ENCODE peak calls at places on chromosomes 3 and 15, in five cellular contexts. One of them, this sample, is unnamed.

GRCh38 chr3:142852009-142852408 is 36.9 kb downstream of the PCOLCE2 start:
- DNase-seq in NAMALWA: no peak
- DNase-seq in HS-27A: no peak
- DNase-seq in ACHN: no peak
- DNase-seq in stimulated activated CD8-positive, alpha-beta memory T cell treated with anti-CD3 and anti-CD28 coated beads, Interleukin-15, amount 100 ng/mL, for 48 hours: no peak
- DNase-seq in this sample: no peak

GRCh38 chr3:101779808-101780366 is 876 bp downstream of the NXPE3 start:
- DNase-seq in NAMALWA: no peak
- DNase-seq in HS-27A: no peak
- DNase-seq in ACHN: no peak
- DNase-seq in stimulated activated CD8-positive, alpha-beta memory T cell treated with anti-CD3 and anti-CD28 coated beads, Interleukin-15, amount 100 ng/mL, for 48 hours: no peak
- DNase-seq in this sample: peak

GRCh38 chr15:57283774-57284508 is 92.4 kb upstream of the CGNL1 start:
- DNase-seq in NAMALWA: no peak
- DNase-seq in HS-27A: no peak
- DNase-seq in ACHN: no peak
- DNase-seq in stimulated activated CD8-positive, alpha-beta memory T cell treated with anti-CD3 and anti-CD28 coated beads, Interleukin-15, amount 100 ng/mL, for 48 hours: no peak
- DNase-seq in this sample: no peak

GRCh38 chr15:41923424-41923999 is 29.7 kb upstream of the SPTBN5 start:
- DNase-seq in NAMALWA: no peak
- DNase-seq in HS-27A: no peak
- DNase-seq in ACHN: no peak
- DNase-seq in stimulated activated CD8-positive, alpha-beta memory T cell treated with anti-CD3 and anti-CD28 coated beads, Interleukin-15, amount 100 ng/mL, for 48 hours: no peak
- DNase-seq in this sample: no peak

GRCh38 chr3:23073721-23074300 is 129.3 kb upstream of the UBE2E2 start:
- DNase-seq in NAMALWA: no peak
- DNase-seq in HS-27A: no peak
- DNase-seq in ACHN: peak
- DNase-seq in stimulated activated CD8-positive, alpha-beta memory T cell treated with anti-CD3 and anti-CD28 coated beads, Interleukin-15, amount 100 ng/mL, for 48 hours: no peak
- DNase-seq in this sample: no peak

GRCh38 chr15:98395974-98396627 is 252.2 kb upstream of the IGF1R start:
- DNase-seq in NAMALWA: no peak
- DNase-seq in HS-27A: no peak
- DNase-seq in ACHN: no peak
- DNase-seq in stimulated activated CD8-positive, alpha-beta memory T cell treated with anti-CD3 and anti-CD28 coated beads, Interleukin-15, amount 100 ng/mL, for 48 hours: no peak
- DNase-seq in this sample: no peak

GRCh38 chr15:75347222-75348033 is 589 bp downstream of the NEIL1 start:
- DNase-seq in NAMALWA: no peak
- DNase-seq in HS-27A: no peak
- DNase-seq in ACHN: peak
- DNase-seq in stimulated activated CD8-positive, alpha-beta memory T cell treated with anti-CD3 and anti-CD28 coated beads, Interleukin-15, amount 100 ng/mL, for 48 hours: peak
- DNase-seq in this sample: peak

GRCh38 chr3:168498194-168498593 is 402.5 kb upstream of the GOLIM4 start:
- DNase-seq in NAMALWA: no peak
- DNase-seq in HS-27A: no peak
- DNase-seq in ACHN: no peak
- DNase-seq in stimulated activated CD8-positive, alpha-beta memory T cell treated with anti-CD3 and anti-CD28 coated beads, Interleukin-15, amount 100 ng/mL, for 48 hours: no peak
- DNase-seq in this sample: no peak

GRCh38 chr15:41013698-41014414 is 60.6 kb downstream of the CHAC1 start:
- DNase-seq in NAMALWA: peak
- DNase-seq in HS-27A: no peak
- DNase-seq in ACHN: no peak
- DNase-seq in stimulated activated CD8-positive, alpha-beta memory T cell treated with anti-CD3 and anti-CD28 coated beads, Interleukin-15, amount 100 ng/mL, for 48 hours: no peak
- DNase-seq in this sample: no peak

GRCh38 chr15:67130166-67130565 is 64.8 kb downstream of the SMAD3 start:
- DNase-seq in NAMALWA: no peak
- DNase-seq in HS-27A: no peak
- DNase-seq in ACHN: no peak
- DNase-seq in stimulated activated CD8-positive, alpha-beta memory T cell treated with anti-CD3 and anti-CD28 coated beads, Interleukin-15, amount 100 ng/mL, for 48 hours: no peak
- DNase-seq in this sample: no peak

GRCh38 chr15:42080585-42081462 is 13.5 kb downstream of the PLA2G4D start:
- DNase-seq in NAMALWA: no peak
- DNase-seq in HS-27A: no peak
- DNase-seq in ACHN: no peak
- DNase-seq in stimulated activated CD8-positive, alpha-beta memory T cell treated with anti-CD3 and anti-CD28 coated beads, Interleukin-15, amount 100 ng/mL, for 48 hours: no peak
- DNase-seq in this sample: no peak

GRCh38 chr3:168459229-168459784 is 363.6 kb upstream of the GOLIM4 start:
- DNase-seq in NAMALWA: no peak
- DNase-seq in HS-27A: peak
- DNase-seq in ACHN: no peak
- DNase-seq in stimulated activated CD8-positive, alpha-beta memory T cell treated with anti-CD3 and anti-CD28 coated beads, Interleukin-15, amount 100 ng/mL, for 48 hours: no peak
- DNase-seq in this sample: no peak

GRCh38 chr3:141067559-141067958 is 16.4 kb downstream of the SPSB4 start:
- DNase-seq in NAMALWA: no peak
- DNase-seq in HS-27A: no peak
- DNase-seq in ACHN: no peak
- DNase-seq in stimulated activated CD8-positive, alpha-beta memory T cell treated with anti-CD3 and anti-CD28 coated beads, Interleukin-15, amount 100 ng/mL, for 48 hours: no peak
- DNase-seq in this sample: no peak

GRCh38 chr3:69090021-69090420 is 5.3 kb downstream of the ARL6IP5 start:
- DNase-seq in NAMALWA: no peak
- DNase-seq in HS-27A: no peak
- DNase-seq in ACHN: peak
- DNase-seq in stimulated activated CD8-positive, alpha-beta memory T cell treated with anti-CD3 and anti-CD28 coated beads, Interleukin-15, amount 100 ng/mL, for 48 hours: no peak
- DNase-seq in this sample: no peak

GRCh38 chr3:118578559-118578958 is 456.1 kb downstream of the IGSF11 start:
- DNase-seq in NAMALWA: no peak
- DNase-seq in HS-27A: no peak
- DNase-seq in ACHN: no peak
- DNase-seq in stimulated activated CD8-positive, alpha-beta memory T cell treated with anti-CD3 and anti-CD28 coated beads, Interleukin-15, amount 100 ng/mL, for 48 hours: no peak
- DNase-seq in this sample: no peak

GRCh38 chr3:65672876-65673815 is 365.6 kb downstream of the MAGI1 start:
- DNase-seq in NAMALWA: peak
- DNase-seq in HS-27A: no peak
- DNase-seq in ACHN: peak
- DNase-seq in stimulated activated CD8-positive, alpha-beta memory T cell treated with anti-CD3 and anti-CD28 coated beads, Interleukin-15, amount 100 ng/mL, for 48 hours: peak
- DNase-seq in this sample: peak

GRCh38 chr3:196016485-196016884 is 65.4 kb downstream of the TFRC start:
- DNase-seq in NAMALWA: no peak
- DNase-seq in HS-27A: peak
- DNase-seq in ACHN: peak
- DNase-seq in stimulated activated CD8-positive, alpha-beta memory T cell treated with anti-CD3 and anti-CD28 coated beads, Interleukin-15, amount 100 ng/mL, for 48 hours: no peak
- DNase-seq in this sample: no peak

GRCh38 chr3:156843071-156843808 is 17.1 kb downstream of the LEKR1 start:
- DNase-seq in NAMALWA: no peak
- DNase-seq in HS-27A: no peak
- DNase-seq in ACHN: no peak
- DNase-seq in stimulated activated CD8-positive, alpha-beta memory T cell treated with anti-CD3 and anti-CD28 coated beads, Interleukin-15, amount 100 ng/mL, for 48 hours: no peak
- DNase-seq in this sample: no peak

GRCh38 chr3:18445421-18446066 is 20.4 kb upstream of the SATB1 start:
- DNase-seq in NAMALWA: peak
- DNase-seq in HS-27A: no peak
- DNase-seq in ACHN: no peak
- DNase-seq in stimulated activated CD8-positive, alpha-beta memory T cell treated with anti-CD3 and anti-CD28 coated beads, Interleukin-15, amount 100 ng/mL, for 48 hours: peak
- DNase-seq in this sample: no peak

GRCh38 chr3:157089455-157090221 is 70.3 kb downstream of the CCNL1 start:
- DNase-seq in NAMALWA: no peak
- DNase-seq in HS-27A: no peak
- DNase-seq in ACHN: no peak
- DNase-seq in stimulated activated CD8-positive, alpha-beta memory T cell treated with anti-CD3 and anti-CD28 coated beads, Interleukin-15, amount 100 ng/mL, for 48 hours: no peak
- DNase-seq in this sample: no peak

GRCh38 chr3:69565316-69565715 is 173.9 kb upstream of the MITF start:
- DNase-seq in NAMALWA: no peak
- DNase-seq in HS-27A: no peak
- DNase-seq in ACHN: no peak
- DNase-seq in stimulated activated CD8-positive, alpha-beta memory T cell treated with anti-CD3 and anti-CD28 coated beads, Interleukin-15, amount 100 ng/mL, for 48 hours: no peak
- DNase-seq in this sample: no peak

GRCh38 chr3:5051772-5052171 is 70.3 kb upstream of the ARL8B start:
- DNase-seq in NAMALWA: no peak
- DNase-seq in HS-27A: no peak
- DNase-seq in ACHN: no peak
- DNase-seq in stimulated activated CD8-positive, alpha-beta memory T cell treated with anti-CD3 and anti-CD28 coated beads, Interleukin-15, amount 100 ng/mL, for 48 hours: peak
- DNase-seq in this sample: no peak

GRCh38 chr15:66803182-66803729 is 101.2 kb downstream of the SMAD6 start:
- DNase-seq in NAMALWA: no peak
- DNase-seq in HS-27A: peak
- DNase-seq in ACHN: peak
- DNase-seq in stimulated activated CD8-positive, alpha-beta memory T cell treated with anti-CD3 and anti-CD28 coated beads, Interleukin-15, amount 100 ng/mL, for 48 hours: no peak
- DNase-seq in this sample: peak

GRCh38 chr3:46812237-46812791 is 50.9 kb downstream of the MYL3 start:
- DNase-seq in NAMALWA: peak
- DNase-seq in HS-27A: peak
- DNase-seq in ACHN: no peak
- DNase-seq in stimulated activated CD8-positive, alpha-beta memory T cell treated with anti-CD3 and anti-CD28 coated beads, Interleukin-15, amount 100 ng/mL, for 48 hours: peak
- DNase-seq in this sample: no peak

GRCh38 chr3:195065864-195066185 is 205.1 kb downstream of the XXYLT1 start:
- DNase-seq in NAMALWA: no peak
- DNase-seq in HS-27A: no peak
- DNase-seq in ACHN: no peak
- DNase-seq in stimulated activated CD8-positive, alpha-beta memory T cell treated with anti-CD3 and anti-CD28 coated beads, Interleukin-15, amount 100 ng/mL, for 48 hours: no peak
- DNase-seq in this sample: no peak

GRCh38 chr3:5226783-5227182 is 39.3 kb downstream of the EDEM1 start:
- DNase-seq in NAMALWA: peak
- DNase-seq in HS-27A: no peak
- DNase-seq in ACHN: peak
- DNase-seq in stimulated activated CD8-positive, alpha-beta memory T cell treated with anti-CD3 and anti-CD28 coated beads, Interleukin-15, amount 100 ng/mL, for 48 hours: no peak
- DNase-seq in this sample: no peak

GRCh38 chr3:41204369-41204768 is 5.1 kb downstream of the CTNNB1 start:
- DNase-seq in NAMALWA: no peak
- DNase-seq in HS-27A: no peak
- DNase-seq in ACHN: no peak
- DNase-seq in stimulated activated CD8-positive, alpha-beta memory T cell treated with anti-CD3 and anti-CD28 coated beads, Interleukin-15, amount 100 ng/mL, for 48 hours: no peak
- DNase-seq in this sample: no peak

GRCh38 chr3:197540961-197541377 is 14.8 kb downstream of the BDH1 start:
- DNase-seq in NAMALWA: no peak
- DNase-seq in HS-27A: no peak
- DNase-seq in ACHN: no peak
- DNase-seq in stimulated activated CD8-positive, alpha-beta memory T cell treated with anti-CD3 and anti-CD28 coated beads, Interleukin-15, amount 100 ng/mL, for 48 hours: no peak
- DNase-seq in this sample: no peak

GRCh38 chr3:244041-244440 is 47.5 kb downstream of the CHL1 start:
- DNase-seq in NAMALWA: no peak
- DNase-seq in HS-27A: no peak
- DNase-seq in ACHN: no peak
- DNase-seq in stimulated activated CD8-positive, alpha-beta memory T cell treated with anti-CD3 and anti-CD28 coated beads, Interleukin-15, amount 100 ng/mL, for 48 hours: no peak
- DNase-seq in this sample: no peak

GRCh38 chr3:135325096-135325495 is 530.0 kb downstream of the EPHB1 start:
- DNase-seq in NAMALWA: no peak
- DNase-seq in HS-27A: no peak
- DNase-seq in ACHN: no peak
- DNase-seq in stimulated activated CD8-positive, alpha-beta memory T cell treated with anti-CD3 and anti-CD28 coated beads, Interleukin-15, amount 100 ng/mL, for 48 hours: no peak
- DNase-seq in this sample: no peak

This sample was measured in tibial nerve.